ENCODE peak calls at places on chromosomes 16 and 17, in seven cellular contexts. P is CD4-positive, alpha-beta T cell; J is fibroblast of lung; Q is activated naive CD8-positive, alpha-beta T cell treated with anti-CD3 and anti-CD28 coated beads, Interleukin-2, amount 50 U/mL, for 24 hours; T is central memory CD4-positive, alpha-beta T cell; Y is Caco-2; W is pulmonary artery endothelial cell. I is an unnamed sample.

GRCh38 chr16:83945587-83945986 is 7.5 kb upstream of the OSGIN1 start:
- DNase-seq in P (no peak), J (no peak), Q (no peak), T (no peak), Y (no peak), W (no peak), I (no peak)

GRCh38 chr17:38896373-38896954 is 26.6 kb downstream of the LASP1 start:
- DNase-seq in P (no peak), J (no peak), Q (no peak), T (no peak), Y (no peak), W (no peak), I (no peak)

GRCh38 chr16:25110392-25110947 is 1.1 kb upstream of the LCMT1 start:
- DNase-seq in P (no peak), J (peak; percentile 9), Q (peak; percentile 62), T (no peak), Y (no peak), W (no peak), I (no peak)

GRCh38 chr17:79628861-79629547 is 18.2 kb upstream of the RBFOX3 start:
- DNase-seq in P (no peak), J (no peak), Q (no peak), T (no peak), Y (peak; percentile 81), W (no peak), I (no peak)

GRCh38 chr17:83104577-83105505 is 25.4 kb downstream of the METRNL start:
- DNase-seq in P (no peak), J (no peak), Q (no peak), T (no peak), Y (no peak), W (no peak), I (no peak)

GRCh38 chr17:29136998-29137730 is 43.0 kb downstream of the MYO18A start:
- DNase-seq in P (no peak), J (no peak), Q (no peak), T (no peak), Y (no peak), W (no peak), I (no peak)

GRCh38 chr17:12996357-12996756 is 21.5 kb downstream of the ELAC2 start:
- DNase-seq in P (no peak), J (no peak), Q (no peak), T (no peak), Y (no peak), W (no peak), I (no peak)

GRCh38 chr16:20073203-20074088 is at the start of gene GPR139:
- DNase-seq in P (no peak), J (no peak), Q (no peak), T (no peak), Y (no peak), W (no peak), I (no peak)

GRCh38 chr17:9255838-9256237 is 234.5 kb downstream of the NTN1 start:
- DNase-seq in P (no peak), J (no peak), Q (no peak), T (no peak), Y (no peak), W (no peak), I (peak; percentile 25)

GRCh38 chr16:6611535-6611934 is 721.1 kb upstream of the RBFOX1 start:
- DNase-seq in P (no peak), J (no peak), Q (no peak), T (no peak), Y (no peak), W (no peak), I (no peak)

GRCh38 chr17:77455111-77455877 is 314.5 kb downstream of the SEC14L1 start:
- DNase-seq in P (no peak), J (peak; percentile 83), Q (peak; percentile 55), T (no peak), Y (no peak), W (no peak), I (no peak)

GRCh38 chr17:80731255-80731840 is 186.7 kb downstream of the RPTOR start:
- DNase-seq in P (no peak), J (no peak), Q (no peak), T (peak; percentile 29), Y (no peak), W (no peak), I (no peak)

GRCh38 chr17:151886-152859 is 14.8 kb downstream of the SCGB1C2 start:
- DNase-seq in P (no peak), J (no peak), Q (no peak), T (no peak), Y (peak; percentile 21), W (no peak), I (no peak)

GRCh38 chr16:72908362-72908838 is 139.5 kb downstream of the ZFHX3 start:
- DNase-seq in P (no peak), J (no peak), Q (no peak), T (no peak), Y (no peak), W (no peak), I (no peak)

GRCh38 chr16:66924527-66925321 is 611 bp downstream of the RRAD start:
- DNase-seq in P (no peak), J (no peak), Q (peak; percentile 60), T (peak; percentile 24), Y (no peak), W (no peak), I (peak; percentile 57)

GRCh38 chr17:16962804-16963203 is 9.1 kb downstream of the TNFRSF13B start:
- DNase-seq in P (no peak), J (no peak), Q (no peak), T (no peak), Y (no peak), W (no peak), I (peak; percentile 15)

GRCh38 chr16:70788668-70789161 is 12.2 kb downstream of the VAC14 start:
- DNase-seq in P (no peak), J (peak; percentile 36), Q (no peak), T (no peak), Y (no peak), W (no peak), I (no peak)

GRCh38 chr16:56048425-56049100 is 142.7 kb upstream of the GNAO1 start:
- DNase-seq in P (no peak), J (no peak), Q (no peak), T (no peak), Y (no peak), W (no peak), I (no peak)

GRCh38 chr16:68055395-68055794 is 29.8 kb upstream of the NFATC3 start:
- DNase-seq in P (no peak), J (no peak), Q (no peak), T (no peak), Y (no peak), W (no peak), I (no peak)

GRCh38 chr16:64872101-64872500 is 249.8 kb downstream of the CDH11 start:
- DNase-seq in P (no peak), J (no peak), Q (no peak), T (no peak), Y (no peak), W (no peak), I (no peak)

GRCh38 chr17:72927146-72927545 is 165.3 kb downstream of the SLC39A11 start:
- DNase-seq in P (no peak), J (no peak), Q (no peak), T (no peak), Y (no peak), W (no peak), I (no peak)

GRCh38 chr17:2170023-2170422 is 115.1 kb downstream of the HIC1 start:
- DNase-seq in P (no peak), J (no peak), Q (peak; percentile 21), T (no peak), Y (no peak), W (no peak), I (no peak)

GRCh38 chr16:49838361-49838638 is 17.6 kb downstream of the ZNF423 start:
- DNase-seq in P (no peak), J (no peak), Q (no peak), T (no peak), Y (no peak), W (no peak), I (no peak)

GRCh38 chr16:1787056-1787321 is 4.2 kb downstream of the NUBP2 start:
- DNase-seq in P (no peak), J (no peak), Q (no peak), T (no peak), Y (no peak), W (no peak), I (no peak)

GRCh38 chr17:50562266-50563094 is 2.0 kb downstream of the CACNA1G start:
- DNase-seq in P (no peak), J (no peak), Q (peak; percentile 21), T (no peak), Y (no peak), W (no peak), I (no peak)

GRCh38 chr16:80619824-80620223 is 79.0 kb downstream of the DYNLRB2 start:
- DNase-seq in P (no peak), J (no peak), Q (no peak), T (no peak), Y (peak; percentile 70), W (no peak), I (no peak)

GRCh38 chr17:16199093-16199492 is 16.2 kb downstream of the NCOR1 start:
- DNase-seq in P (no peak), J (no peak), Q (no peak), T (no peak), Y (no peak), W (no peak), I (no peak)

GRCh38 chr16:65876200-65876498 is 490.3 kb upstream of the CDH5 start:
- DNase-seq in P (no peak), J (no peak), Q (no peak), T (no peak), Y (no peak), W (no peak), I (peak; percentile 70)

GRCh38 chr16:85113913-85114312 is 1.6 kb upstream of the CIBAR2 start:
- DNase-seq in P (no peak), J (no peak), Q (no peak), T (no peak), Y (no peak), W (no peak), I (no peak)

GRCh38 chr16:28264656-28265055 is 27.7 kb upstream of the SBK1 start:
- DNase-seq in P (no peak), J (no peak), Q (no peak), T (no peak), Y (peak; percentile 46), W (no peak), I (peak; percentile 29)

GRCh38 chr16:1003551-1004347 is 22.2 kb downstream of the SOX8 start:
- DNase-seq in P (peak; percentile 42), J (no peak), Q (peak; percentile 67), T (peak; percentile 66), Y (no peak), W (no peak), I (no peak)

GRCh38 chr17:4446326-4447051 is 12.7 kb downstream of the SPNS3 start:
- DNase-seq in P (no peak), J (no peak), Q (no peak), T (no peak), Y (no peak), W (no peak), I (no peak)

I was measured in AG08395.